ENCODE peak calls at places on chromosomes 3 and 15, in eight cellular contexts. P is NCI-H82, S is Caki2, N is fibroblast of the aortic adventitia, I is NCI-H1694, M is ureter, V is Calu3, G is tibial nerve. W is an unnamed sample.

GRCh38 chr3:25182794-25183193 is 245.3 kb upstream of the RARB start:
- DNase-seq in M (peak; percentile 44), P (no peak), N (no peak), G (no peak), V (no peak), S (no peak), I (no peak), W (no peak)

GRCh38 chr15:77013786-77014136 is 18.8 kb downstream of the PSTPIP1 start:
- DNase-seq in V (peak; percentile 50), P (no peak), S (no peak), I (no peak), M (no peak), N (no peak), G (no peak), W (peak; percentile 68)

GRCh38 chr3:141498592-141499223 is 11.9 kb downstream of the RASA2 start:
- DNase-seq in I (no peak), M (peak; percentile 67), S (no peak), V (no peak), G (peak; percentile 38), N (no peak), P (no peak), W (peak; percentile 57)

GRCh38 chr3:183895296-183895695 is 10.6 kb upstream of the PARL start:
- DNase-seq in G (peak; percentile 26), V (peak; percentile 51), P (peak; percentile 78), S (peak; percentile 54), I (peak; percentile 58), N (peak; percentile 73), M (no peak), W (no peak)

GRCh38 chr15:81024891-81025290 is 24.2 kb downstream of the TLNRD1 start:
- DNase-seq in V (no peak), I (no peak), N (no peak), G (no peak), M (no peak), P (no peak), S (no peak), W (no peak)

GRCh38 chr3:66808891-66809578 is 189.1 kb upstream of the KBTBD8 start:
- DNase-seq in V (peak; percentile 11), I (no peak), N (no peak), G (no peak), P (peak; percentile 14), M (no peak), S (no peak), W (no peak)

GRCh38 chr3:183158552-183159006 is 4.0 kb downstream of the LAMP3 start:
- DNase-seq in M (no peak), S (no peak), P (no peak), V (no peak), G (no peak), I (no peak), N (no peak), W (peak; percentile 76)

GRCh38 chr15:68028137-68028771 is 25.9 kb upstream of the PIAS1 start:
- DNase-seq in G (no peak), N (no peak), M (no peak), P (no peak), V (no peak), S (no peak), I (no peak), W (no peak)

GRCh38 chr3:41222508-41222907 is 23.2 kb downstream of the CTNNB1 start:
- DNase-seq in I (no peak), P (no peak), N (no peak), S (no peak), V (no peak), M (no peak), G (no peak), W (no peak)

GRCh38 chr15:35958021-35958420 is 412.1 kb upstream of the DPH6 start:
- DNase-seq in V (no peak), G (no peak), I (peak; percentile 82), S (peak; percentile 4), N (peak; percentile 56), M (no peak), P (peak; percentile 97), W (no peak)

GRCh38 chr3:64674591-64675076 is 13.2 kb downstream of the ADAMTS9 start:
- DNase-seq in M (no peak), G (no peak), P (no peak), S (peak; percentile 84), I (no peak), N (no peak), V (peak; percentile 43), W (no peak)

GRCh38 chr3:116966649-116967048 is 257.1 kb downstream of the TUSC7 start:
- DNase-seq in S (no peak), V (no peak), N (no peak), I (no peak), P (no peak), G (no peak), M (no peak), W (no peak)

GRCh38 chr3:184626942-184627341 is 65.4 kb downstream of the EPHB3 start:
- DNase-seq in G (no peak), P (no peak), S (no peak), V (no peak), I (no peak), M (no peak), N (no peak), W (no peak)

GRCh38 chr3:72261566-72262564 is 476.9 kb upstream of the PROK2 start:
- DNase-seq in N (no peak), S (no peak), G (no peak), I (no peak), V (no peak), M (no peak), P (no peak), W (no peak)

GRCh38 chr3:59549972-59550371 is 500.1 kb upstream of the CFAP20DC start:
- DNase-seq in M (no peak), N (no peak), G (no peak), V (no peak), I (no peak), S (no peak), P (peak; percentile 92), W (no peak)

GRCh38 chr3:191476053-191476787 is 15.3 kb downstream of the PYDC2 start:
- DNase-seq in N (peak; percentile 10), P (no peak), G (no peak), I (no peak), M (no peak), S (peak; percentile 44), V (peak; percentile 50), W (no peak)

GRCh38 chr15:59020321-59020720 is 32.9 kb downstream of the RNF111 start:
- DNase-seq in P (no peak), N (no peak), S (no peak), V (no peak), M (no peak), I (no peak), G (no peak), W (no peak)

GRCh38 chr3:157064402-157064801 is 95.5 kb downstream of the CCNL1 start:
- DNase-seq in M (no peak), N (no peak), S (no peak), P (no peak), G (peak; percentile 54), I (no peak), V (no peak), W (peak; percentile 51)

GRCh38 chr3:51374456-51374855 is 10.6 kb upstream of the MANF start:
- DNase-seq in G (no peak), I (no peak), P (no peak), N (no peak), S (no peak), M (no peak), V (no peak), W (no peak)

GRCh38 chr15:73530649-73531048 is 87.7 kb downstream of the REC114 start:
- DNase-seq in N (peak; percentile 7), M (no peak), G (no peak), V (no peak), P (no peak), I (no peak), S (no peak), W (no peak)

GRCh38 chr3:178496911-178497310 is 39.3 kb upstream of the KCNMB2 start:
- DNase-seq in M (no peak), S (no peak), P (no peak), G (no peak), V (no peak), I (no peak), N (no peak), W (no peak)

GRCh38 chr15:40354408-40355171 is 3.4 kb upstream of the DISP2 start:
- DNase-seq in M (no peak), V (peak; percentile 44), I (peak; percentile 92), G (no peak), S (no peak), N (peak; percentile 57), P (peak; percentile 94), W (no peak)

GRCh38 chr3:125165189-125165947 is 47.2 kb downstream of the SLC12A8 start:
- DNase-seq in G (peak; percentile 62), I (no peak), M (no peak), P (no peak), N (peak; percentile 76), S (peak; percentile 9), V (no peak), W (no peak)

GRCh38 chr3:170724599-170724998 is 138.7 kb upstream of the SLC7A14 start:
- DNase-seq in M (no peak), V (no peak), G (peak; percentile 53), P (peak; percentile 61), S (no peak), I (no peak), N (peak; percentile 90), W (no peak)

GRCh38 chr3:147705626-147706025 is 296.5 kb downstream of the ZIC1 start:
- DNase-seq in I (no peak), G (no peak), P (no peak), V (no peak), M (no peak), S (no peak), N (no peak), W (no peak)